ENCODE peak calls at places on chromosomes 11 and 22, in six cellular contexts. Q, V, D, C, X and K are unnamed samples.

GRCh38 chr11:1506981-1507380 is 20.4 kb upstream of the MOB2 start:
- DNase-seq in Q (no peak), V (no peak), D (no peak), C (no peak), X (no peak), K (no peak)

GRCh38 chr11:7949934-7950333 is 8.4 kb upstream of the OR10A3 start:
- DNase-seq in Q (peak), V (no peak), D (no peak), C (no peak), X (no peak), K (no peak)

GRCh38 chr11:8201524-8202365 is 32.9 kb upstream of the RIC3 start:
- DNase-seq in Q (no peak), V (peak), D (no peak), C (no peak), X (no peak), K (no peak)

GRCh38 chr11:128942272-128942612 is 429 bp downstream of the TP53AIP1 start:
- DNase-seq in Q (no peak), V (no peak), D (no peak), C (no peak), X (no peak), K (no peak)

GRCh38 chr22:36201630-36202312 is at the start of gene APOL4:
- DNase-seq in Q (peak), V (peak), D (no peak), C (no peak), X (no peak), K (no peak)

GRCh38 chr11:85485902-85486301 is 141.2 kb downstream of the DLG2 start:
- DNase-seq in Q (no peak), V (no peak), D (no peak), C (no peak), X (no peak), K (no peak)

GRCh38 chr22:20211997-20212753 is 55.9 kb downstream of the RTN4R start:
- DNase-seq in Q (no peak), V (no peak), D (no peak), C (no peak), X (no peak), K (peak)

GRCh38 chr11:17725174-17725573 is 5.8 kb downstream of the MYOD1 start:
- DNase-seq in Q (no peak), V (no peak), D (no peak), C (no peak), X (no peak), K (no peak)

GRCh38 chr11:29300441-29300840 is 716.4 kb downstream of the KCNA4 start:
- DNase-seq in Q (peak), V (no peak), D (no peak), C (no peak), X (no peak), K (no peak)